ENCODE peak calls at places on chromosomes 2 and 18, in four cellular contexts. V is stomach, O is esophagus muscularis mucosa, L is K562. Z is an unnamed sample.

GRCh38 chr18:77065221-77065981 is 67.2 kb downstream of the MBP start:
- DNase-seq in V (peak; percentile 53), O (no peak), L (no peak), Z (peak; percentile 98)

GRCh38 chr2:15159751-15160177 is 401.4 kb downstream of the NBAS start:
- DNase-seq in O (no peak), V (no peak), L (peak; percentile 39), Z (peak; percentile 69)

GRCh38 chr2:42809131-42809875 is 16.9 kb upstream of the HAAO start:
- DNase-seq in O (no peak), V (no peak), L (no peak), Z (no peak)

GRCh38 chr2:120862254-120863172 is 126.8 kb downstream of the GLI2 start:
- DNase-seq in O (no peak), L (no peak), V (no peak), Z (no peak)

GRCh38 chr2:211879323-211879722 is 659.3 kb downstream of the ERBB4 start:
- DNase-seq in O (no peak), V (no peak), L (no peak), Z (peak; percentile 18)

GRCh38 chr2:39150890-39151497 is 30.1 kb upstream of the SOS1 start:
- DNase-seq in V (no peak), L (no peak), O (no peak), Z (no peak)

GRCh38 chr18:79965119-79965902 is 868 bp downstream of the HSBP1L1 start:
- DNase-seq in O (no peak), L (no peak), V (peak; percentile 60), Z (peak; percentile 68)

GRCh38 chr2:62313433-62314227 is 117.7 kb downstream of the B3GNT2 start:
- DNase-seq in O (no peak), L (peak; percentile 40), V (no peak), Z (no peak)

GRCh38 chr18:8949206-8949605 is 153.3 kb upstream of the NDUFV2 start:
- DNase-seq in V (no peak), O (no peak), L (no peak), Z (no peak)

GRCh38 chr2:102185347-102185746 is 1.5 kb upstream of the IL1RL2 start:
- DNase-seq in O (no peak), V (no peak), L (peak; percentile 11), Z (no peak)

GRCh38 chr2:230230087-230230486 is 4.6 kb downstream of the SP140 start:
- DNase-seq in L (no peak), V (no peak), O (no peak), Z (no peak)

GRCh38 chr2:127034056-127034455 is 72.9 kb downstream of the BIN1 start:
- DNase-seq in L (no peak), V (no peak), O (no peak), Z (no peak)

GRCh38 chr2:63588385-63589147 is at the start of the genes MDH1 and WDPCP:
- DNase-seq in O (peak; percentile 97), L (peak; percentile 80), V (peak; percentile 94), Z (peak; percentile 99)

GRCh38 chr2:11933854-11934253 is 187.4 kb downstream of the LPIN1 start:
- DNase-seq in O (peak; percentile 50), L (no peak), V (no peak), Z (no peak)

DNA sequence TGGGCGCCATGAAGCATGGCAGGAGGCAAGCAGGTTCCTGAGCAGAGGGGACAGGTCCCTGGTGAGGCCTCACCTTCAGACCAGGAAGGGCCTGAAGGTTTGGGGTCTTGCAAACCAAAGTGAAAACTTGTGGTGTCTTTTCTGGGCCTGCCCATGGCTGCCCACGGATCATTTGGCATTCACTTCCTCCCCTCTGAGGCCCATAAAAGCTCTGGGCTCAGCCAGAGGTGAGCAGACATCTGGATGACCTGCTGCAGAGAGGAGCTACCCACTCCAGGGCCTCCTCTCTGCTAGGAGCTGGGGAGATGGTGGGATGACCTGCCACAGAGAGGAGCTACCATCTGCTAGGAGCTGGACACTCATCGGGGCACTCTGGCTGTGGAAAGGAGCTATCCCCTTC is 112.9 kb upstream of the TMEM18 start:
- DNase-seq in V (no peak), O (peak; percentile 77), L (no peak), Z (no peak)
- H3K27me3 ChIP-seq in V (no peaks in the 10 kb centered on the region), O (no peaks in the 10 kb centered on the region), L (peaks cover 37% of the 10 kb centered on the region), Z (no peaks in the 10 kb centered on the region)

GRCh38 chr2:134207589-134208209 is 46.2 kb upstream of the MGAT5 start:
- DNase-seq in V (peak; percentile 65), L (peak; percentile 62), O (no peak), Z (peak; percentile 16)

GRCh38 chr2:134217316-134217715 is 36.6 kb upstream of the MGAT5 start:
- DNase-seq in V (peak; percentile 74), L (no peak), O (no peak), Z (no peak)

GRCh38 chr2:134216152-134216829 is 37.6 kb upstream of the MGAT5 start:
- DNase-seq in V (no peak), L (no peak), O (no peak), Z (no peak)

GRCh38 chr2:134208825-134209224 is 45.0 kb upstream of the MGAT5 start:
- DNase-seq in L (no peak), O (no peak), V (no peak), Z (peak; percentile 42)

GRCh38 chr2:134212726-134213125 is 41.1 kb upstream of the MGAT5 start:
- DNase-seq in O (no peak), V (no peak), L (no peak), Z (no peak)
- TF ChIP-seq POLR2AphosphoS5 in O (no peak), V (no peak), L (no peak), Z (no peak)

GRCh38 chr2:53820038-53820437 is 33.2 kb downstream of the ERLEC1 start:
- DNase-seq in V (no peak), O (no peak), L (no peak), Z (no peak)

GRCh38 chr2:53818854-53819435 is 32.1 kb downstream of the ERLEC1 start:
- DNase-seq in O (no peak), L (no peak), V (no peak), Z (no peak)

GRCh38 chr2:53820711-53821110 is 33.9 kb downstream of the ERLEC1 start:
- DNase-seq in L (no peak), O (no peak), V (no peak), Z (no peak)

GRCh38 chr2:53819627-53820026 is 32.8 kb downstream of the ERLEC1 start:
- DNase-seq in L (no peak), O (no peak), V (no peak), Z (no peak)

DNA sequence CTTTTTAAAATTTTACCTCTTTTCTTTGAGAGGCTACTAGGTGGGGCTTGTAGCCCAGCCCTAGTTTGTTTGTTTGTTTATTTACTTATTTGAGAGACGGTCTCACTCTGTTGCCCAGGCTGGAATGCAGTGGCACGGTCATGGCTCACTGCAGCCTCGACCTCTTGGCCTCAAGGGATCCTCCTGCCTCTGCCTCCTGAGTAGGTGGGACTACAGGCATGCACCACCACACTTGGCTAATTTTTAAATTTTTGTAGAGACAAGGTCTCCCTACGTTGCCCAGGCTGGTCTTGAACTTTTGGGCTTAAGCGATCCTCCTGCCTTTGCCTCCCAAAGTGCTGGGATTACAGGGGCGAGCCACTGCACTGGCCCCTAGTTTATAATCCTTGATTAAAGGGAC is 35.0 kb downstream of the ERLEC1 start:
- DNase-seq in O (no peak), V (no peak), L (no peak), Z (no peak)
- H3K27me3 ChIP-seq in O (no peaks in the 10 kb centered on the region), V (no peaks in the 10 kb centered on the region), L (no peaks in the 10 kb centered on the region), Z (no peaks in the 10 kb centered on the region)

GRCh38 chr2:65300134-65300771 is 72.6 kb downstream of the ACTR2 start:
- DNase-seq in O (peak; percentile 97), V (peak; percentile 48), L (no peak), Z (no peak)
- TF ChIP-seq POLR2AphosphoS5 in O (peak; percentile 76), V (peak; percentile 52), L (no peak), Z (no peak)

GRCh38 chr2:236618370-236618769 is 48.7 kb downstream of the ACKR3 start:
- DNase-seq in O (no peak), L (no peak), V (no peak), Z (no peak)

GRCh38 chr2:236617221-236617737 is 47.7 kb downstream of the ACKR3 start:
- DNase-seq in L (no peak), V (no peak), O (no peak), Z (no peak)

GRCh38 chr2:236617796-236618195 is 48.2 kb downstream of the ACKR3 start:
- DNase-seq in V (no peak), O (no peak), L (no peak), Z (no peak)

GRCh38 chr2:236614566-236614965 is 44.9 kb downstream of the ACKR3 start:
- DNase-seq in L (no peak), O (no peak), V (no peak), Z (no peak)

DNA sequence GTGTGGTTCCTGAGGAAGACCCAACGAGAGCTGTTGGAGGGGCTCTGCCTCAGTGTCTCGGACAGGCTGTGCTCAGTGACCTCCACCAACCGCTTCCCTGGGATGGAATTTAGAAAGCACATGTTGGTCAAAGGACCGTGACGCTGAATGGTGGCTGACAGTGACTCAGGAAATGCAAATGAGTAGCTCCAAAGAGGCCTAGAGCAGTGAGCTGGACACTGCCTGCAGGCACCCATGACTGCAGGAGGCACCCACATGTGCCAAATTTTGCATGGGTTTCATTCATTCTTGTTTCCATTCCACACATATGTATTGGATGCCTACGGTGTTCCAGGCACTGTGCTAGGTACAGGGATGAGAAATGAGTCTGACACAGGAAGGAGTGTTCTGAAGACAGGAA is 46.4 kb downstream of the ACKR3 start:
- DNase-seq in O (no peak), L (no peak), V (no peak), Z (no peak)
- H3K27me3 ChIP-seq in O (peaks cover 11% of the 10 kb centered on the region), L (peaks cover 31% of the 10 kb centered on the region), V (no peaks in the 10 kb centered on the region), Z (no peaks in the 10 kb centered on the region)

GRCh38 chr2:20597868-20598183 is 53.1 kb downstream of the HS1BP3 start:
- DNase-seq in V (no peak), L (no peak), O (no peak), Z (no peak)

GRCh38 chr2:20596193-20596972 is 54.5 kb downstream of the HS1BP3 start:
- DNase-seq in O (no peak), L (no peak), V (peak; percentile 20), Z (no peak)

GRCh38 chr2:20595439-20596192 is 55.3 kb downstream of the HS1BP3 start:
- DNase-seq in V (peak; percentile 28), O (no peak), L (no peak), Z (no peak)

GRCh38 chr2:20599001-20599600 is 51.8 kb downstream of the HS1BP3 start:
- DNase-seq in O (no peak), L (no peak), V (peak; percentile 90), Z (no peak)

GRCh38 chr2:20596973-20597867 is 53.7 kb downstream of the HS1BP3 start:
- DNase-seq in V (peak; percentile 76), O (no peak), L (no peak), Z (no peak)
- TF ChIP-seq POLR2AphosphoS5 in V (peak; percentile 65), O (peak; percentile 89), L (no peak), Z (no peak)